ENCODE peak calls at places on chromosome 10, in ten cellular contexts. A is upper lobe of right lung, S is lung, G is breast epithelium, E is SK-N-SH, P is left ventricle myocardium inferior, N is GM12878, F is transverse colon, D is body of pancreas, K is cardiac muscle cell. Z is an unnamed sample.

GRCh38 chr10:126945351-126946035 is 40.3 kb downstream of the DOCK1 start:
- DNase-seq in A (no peak), S (no peak), G (no peak), E (no peak), P (no peak), N (no peak), F (no peak), D (no peak), K (no peak), Z (no peak)

GRCh38 chr10:58385784-58386112 is 538 bp downstream of the TFAM start:
- DNase-seq in A (peak; percentile 62), S (peak; percentile 30), G (peak; percentile 18), E (peak; percentile 53), P (no peak), N (no peak), F (peak; percentile 42), D (peak; percentile 19), K (peak; percentile 34), Z (no peak)

GRCh38 chr10:105188737-105189463 is 547.8 kb downstream of the SORCS3 start:
- DNase-seq in A (no peak), S (no peak), G (no peak), E (no peak), P (no peak), N (no peak), F (no peak), D (no peak), K (no peak), Z (no peak)

GRCh38 chr10:52566471-52567246 is 205.9 kb downstream of the MBL2 start:
- DNase-seq in A (no peak), S (no peak), G (no peak), E (peak; percentile 2), P (no peak), N (no peak), F (no peak), D (no peak), K (peak; percentile 83), Z (no peak)

GRCh38 chr10:117342638-117343037 is 32.6 kb downstream of the PDZD8 start:
- DNase-seq in A (no peak), S (no peak), G (no peak), E (no peak), P (no peak), N (no peak), F (no peak), D (no peak), K (peak; percentile 87), Z (no peak)

GRCh38 chr10:74822583-74823089 is 3.8 kb upstream of the KAT6B start:
- DNase-seq in A (no peak), S (no peak), G (no peak), E (no peak), P (no peak), N (no peak), F (no peak), D (no peak), K (peak; percentile 46), Z (no peak)

GRCh38 chr10:48390933-48391845 is 84.7 kb downstream of the MAPK8 start:
- DNase-seq in A (no peak), S (no peak), G (no peak), E (no peak), P (no peak), N (peak; percentile 24), F (no peak), D (no peak), K (peak; percentile 66), Z (no peak)

GRCh38 chr10:98115388-98115787 is 19.1 kb upstream of the R3HCC1L start:
- DNase-seq in A (no peak), S (no peak), G (no peak), E (no peak), P (no peak), N (no peak), F (no peak), D (no peak), K (no peak), Z (no peak)

GRCh38 chr10:6782378-6782777 is 202.3 kb upstream of the PRKCQ start:
- DNase-seq in A (no peak), S (no peak), G (no peak), E (no peak), P (no peak), N (no peak), F (no peak), D (no peak), K (no peak), Z (no peak)

GRCh38 chr10:62681211-62681940 is 123.1 kb upstream of the ADO start:
- DNase-seq in A (no peak), S (no peak), G (no peak), E (no peak), P (no peak), N (peak; percentile 90), F (peak; percentile 40), D (no peak), K (peak; percentile 10), Z (peak; percentile 30)

GRCh38 chr10:116113721-116114501 is 159.1 kb downstream of the GFRA1 start:
- DNase-seq in A (no peak), S (no peak), G (no peak), E (no peak), P (no peak), N (no peak), F (no peak), D (no peak), K (no peak), Z (no peak)

GRCh38 chr10:13528138-13528874 is 508 bp downstream of the BEND7 start:
- DNase-seq in A (peak; percentile 69), S (no peak), G (no peak), E (peak; percentile 83), P (peak; percentile 22), N (no peak), F (peak; percentile 43), D (peak; percentile 38), K (peak; percentile 8), Z (no peak)

GRCh38 chr10:109892885-109893284 is 30.4 kb downstream of the XPNPEP1 start:
- DNase-seq in A (no peak), S (no peak), G (peak; percentile 50), E (no peak), P (no peak), N (no peak), F (no peak), D (no peak), K (no peak), Z (no peak)

GRCh38 chr10:109894516-109894915 is 28.8 kb downstream of the XPNPEP1 start:
- DNase-seq in A (no peak), S (peak; percentile 40), G (peak; percentile 75), E (no peak), P (peak; percentile 83), N (no peak), F (peak; percentile 32), D (peak; percentile 77), K (peak; percentile 96), Z (no peak)

GRCh38 chr10:109895848-109896247 is 27.5 kb downstream of the XPNPEP1 start:
- DNase-seq in A (no peak), S (no peak), G (no peak), E (no peak), P (no peak), N (no peak), F (no peak), D (no peak), K (no peak), Z (no peak)

GRCh38 chr10:109893371-109893770 is 29.9 kb downstream of the XPNPEP1 start:
- DNase-seq in A (no peak), S (no peak), G (no peak), E (no peak), P (no peak), N (no peak), F (no peak), D (no peak), K (no peak), Z (no peak)

GRCh38 chr10:109895095-109895818 is 28.1 kb downstream of the XPNPEP1 start:
- DNase-seq in A (no peak), S (no peak), G (no peak), E (no peak), P (peak; percentile 74), N (no peak), F (no peak), D (peak; percentile 51), K (peak; percentile 54), Z (no peak)
- H3K27ac ChIP-seq in A (peak overlapping the region; percentile 21), S (peak overlapping the region; percentile 60), G (peak overlapping the region; percentile 80), E (no peak overlapping the region), P (peak overlapping the region; percentile 84), N (no peak overlapping the region), F (peak overlapping the region; percentile 77), D (peak overlapping the region; percentile 14), K (peak overlapping the region; percentile 70), Z (no peak overlapping the region)

GRCh38 chr10:42753126-42753506 is 29.5 kb upstream of the BMS1 start:
- DNase-seq in A (peak; percentile 87), S (peak; percentile 80), G (peak; percentile 31), E (peak; percentile 80), P (peak; percentile 77), N (no peak), F (peak; percentile 83), D (peak; percentile 82), K (peak; percentile 82), Z (peak; percentile 43)
- H3K27me3 ChIP-seq in A (peaks cover 39% of the 10 kb centered on the region), S (no peaks in the 10 kb centered on the region), G (peaks cover 16% of the 10 kb centered on the region), E (peaks cover 49% of the 10 kb centered on the region), P (peaks cover 88% of the 10 kb centered on the region), N (peaks cover 9% of the 10 kb centered on the region), F (peaks cover 54% of the 10 kb centered on the region), D (no peaks in the 10 kb centered on the region), K (peaks cover 66% of the 10 kb centered on the region), Z (peaks cover 74% of the 10 kb centered on the region)

DNA sequence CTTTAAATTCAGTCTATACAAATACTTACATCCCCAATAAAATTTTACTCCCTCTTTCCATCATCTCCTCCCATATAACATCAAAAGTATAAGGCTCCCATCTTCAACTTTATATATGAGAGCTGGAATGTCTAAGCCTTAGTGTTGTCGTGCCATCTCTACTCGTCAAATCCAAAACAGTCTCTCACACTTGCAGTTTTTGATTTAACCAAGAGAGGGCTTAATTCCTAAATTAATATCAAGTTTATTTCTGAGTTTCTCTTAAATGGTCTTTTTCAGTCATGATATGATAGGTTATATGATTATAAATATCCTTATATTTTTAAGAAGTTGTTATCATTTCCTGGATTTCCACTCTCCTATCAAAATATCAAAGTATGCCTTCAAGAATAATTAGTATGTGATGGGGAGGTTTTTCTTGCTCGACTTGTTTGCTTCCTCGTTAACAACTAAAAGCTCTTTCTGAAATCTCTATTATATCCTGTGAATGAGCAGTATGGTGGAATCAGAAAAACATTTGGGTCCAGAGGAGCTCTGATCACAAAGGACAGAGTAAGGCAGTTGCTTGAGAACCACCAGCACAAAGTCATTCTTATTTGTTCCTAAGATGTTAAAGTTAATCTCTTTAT is 12.5 kb upstream of the LIPK start:
- DNase-seq in A (no peak), S (no peak), G (no peak), E (no peak), P (no peak), N (no peak), F (no peak), D (no peak), K (peak; percentile 44), Z (no peak)
- TF ChIP-seq CTCF in A (peak; percentile 23), S (no peak), G (no peak), E (peak; percentile 45), P (no peak), N (no peak), F (no peak), D (no peak), K (peak; percentile 38), Z (peak; percentile 38)

DNA sequence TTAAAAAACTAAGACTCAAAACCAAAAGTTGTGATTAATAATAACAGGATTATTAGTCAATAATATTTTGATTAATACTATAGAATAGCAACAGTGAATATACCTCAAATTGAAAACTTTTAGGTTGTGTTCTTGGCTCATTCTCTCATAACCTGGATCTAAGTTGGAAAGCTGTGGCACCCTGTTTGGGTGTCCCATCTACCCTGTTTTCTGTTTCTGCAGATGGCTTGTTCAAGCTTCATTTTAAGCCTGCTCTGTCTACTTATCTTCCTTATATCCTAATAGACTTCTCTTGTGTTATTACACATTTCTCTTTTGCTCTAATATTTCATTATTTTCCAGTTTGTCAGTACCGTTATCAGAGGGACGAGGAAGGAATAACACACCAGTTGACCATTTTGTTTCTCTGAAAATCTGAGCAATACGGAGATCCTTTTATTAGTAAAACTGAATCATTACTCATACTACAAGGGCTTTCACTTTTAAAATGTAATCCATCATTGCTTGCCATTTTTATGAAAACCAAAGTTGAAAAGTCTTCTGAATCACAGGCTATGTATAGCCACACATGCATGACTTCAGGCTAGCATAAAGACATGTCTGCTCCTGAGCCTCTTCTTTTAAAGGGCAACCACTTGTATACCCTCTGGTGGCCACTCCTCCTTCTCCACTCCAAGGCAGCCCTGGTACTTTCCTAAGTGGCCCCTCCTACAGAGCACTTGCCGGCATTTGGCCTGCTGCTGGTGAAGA is 22.3 kb downstream of the COX15 start:
- DNase-seq in A (no peak), S (no peak), G (no peak), E (no peak), P (no peak), N (peak; percentile 32), F (no peak), D (no peak), K (no peak), Z (no peak)
- H3K27ac ChIP-seq in A (no peak overlapping the region), S (peak overlapping the region; percentile 31), G (no peak overlapping the region), E (peak overlapping the region; percentile 57), P (no peak overlapping the region), N (peak overlapping the region; percentile 19), F (peak overlapping the region; percentile 73), D (no peak overlapping the region), K (peak overlapping the region; percentile 24), Z (no peak overlapping the region)